ENCODE peak calls at places on chromosomes 16 and 17, in four cellular contexts. O, T, P and U are unnamed samples.
A peak's percentile ranks its signal among the peaks of the same experiment; 100 is the strongest.

GRCh38 chr16:89563639-89564392 is 3.3 kb downstream of the RPL13 start:
- DNase-seq in O (no peak), T (no peak), P (no peak), U (peak; percentile 38)

GRCh38 chr16:86249631-86250030 is 260.7 kb upstream of the FOXF1 start:
- DNase-seq in O (no peak), T (no peak), P (no peak), U (no peak)

GRCh38 chr16:49859139-49859947 is 3.4 kb upstream of the ZNF423 start:
- DNase-seq in O (peak; percentile 41), T (no peak), P (peak; percentile 80), U (peak; percentile 22)

GRCh38 chr16:78513838-78514237 is 414.4 kb downstream of the WWOX start:
- DNase-seq in O (no peak), T (no peak), P (no peak), U (no peak)

GRCh38 chr16:15613676-15614075 is 29.3 kb downstream of the MARF1 start:
- DNase-seq in O (no peak), T (no peak), P (no peak), U (no peak)

GRCh38 chr16:12011565-12011964 is 35.0 kb downstream of the SNX29 start:
- DNase-seq in O (no peak), T (no peak), P (no peak), U (no peak)

GRCh38 chr17:31269597-31269996 is 27.4 kb downstream of the OMG start:
- DNase-seq in O (no peak), T (peak; percentile 41), P (peak; percentile 3), U (no peak)

GRCh38 chr16:53433930-53434435 is 288 bp upstream of the RBL2 start:
- DNase-seq in O (no peak), T (no peak), P (peak; percentile 88), U (peak; percentile 88)

GRCh38 chr16:87160218-87160617 is 157.0 kb downstream of the C16orf95 start:
- DNase-seq in O (no peak), T (no peak), P (peak; percentile 7), U (no peak)

GRCh38 chr17:41785876-41786226 is 660 bp downstream of the JUP start:
- DNase-seq in O (no peak), T (peak; percentile 94), P (peak; percentile 79), U (no peak)

GRCh38 chr17:48593840-48594411 is 347 bp upstream of the HOXB5 start:
- DNase-seq in O (peak; percentile 84), T (peak; percentile 97), P (peak; percentile 67), U (peak; percentile 86)

GRCh38 chr16:88302666-88303065 is 80.1 kb upstream of the ZNF469 start:
- DNase-seq in O (no peak), T (no peak), P (no peak), U (no peak)
- TF ChIP-seq CTCF in O (no peak), T (no peak), P (no peak), U (no peak)

GRCh38 chr17:10875411-10875810 is 37.5 kb upstream of the PIRT start:
- DNase-seq in O (no peak), T (peak; percentile 1), P (no peak), U (peak; percentile 30)

GRCh38 chr17:10875984-10876555 is 38.2 kb upstream of the PIRT start:
- DNase-seq in O (peak; percentile 41), T (peak; percentile 46), P (peak; percentile 36), U (peak; percentile 58)

GRCh38 chr17:10881959-10882358 is 44.1 kb upstream of the PIRT start:
- DNase-seq in O (no peak), T (no peak), P (no peak), U (no peak)

GRCh38 chr17:10879110-10879509 is 41.2 kb upstream of the PIRT start:
- DNase-seq in O (no peak), T (peak; percentile 4), P (peak; percentile 8), U (peak; percentile 4)
- TF ChIP-seq CTCF in O (no peak), T (no peak), P (peak; percentile 32), U (no peak)

GRCh38 chr16:1202274-1202673 is 22.8 kb downstream of the TPSG1 start:
- DNase-seq in O (no peak), T (no peak), P (no peak), U (no peak)
- TF ChIP-seq CTCF in O (no peak), T (no peak), P (no peak), U (no peak)

GRCh38 chr17:74408262-74408661 is 23.6 kb upstream of the GPRC5C start:
- DNase-seq in O (no peak), T (peak; percentile 66), P (peak; percentile 48), U (no peak)
- TF ChIP-seq CTCF in O (no peak), T (no peak), P (no peak), U (no peak)

GRCh38 chr17:45048795-45049563 is 2.5 kb downstream of the DCAKD start:
- DNase-seq in O (no peak), T (no peak), P (no peak), U (no peak)
- TF ChIP-seq CTCF in O (peak; percentile 51), T (no peak), P (no peak), U (peak; percentile 36)

GRCh38 chr17:51487947-51488346 is 227.6 kb downstream of the UTP18 start:
- DNase-seq in O (peak; percentile 31), T (peak; percentile 11), P (no peak), U (peak; percentile 41)
- TF ChIP-seq CTCF in O (peak; percentile 68), T (peak; percentile 25), P (no peak), U (peak; percentile 25)

DNA sequence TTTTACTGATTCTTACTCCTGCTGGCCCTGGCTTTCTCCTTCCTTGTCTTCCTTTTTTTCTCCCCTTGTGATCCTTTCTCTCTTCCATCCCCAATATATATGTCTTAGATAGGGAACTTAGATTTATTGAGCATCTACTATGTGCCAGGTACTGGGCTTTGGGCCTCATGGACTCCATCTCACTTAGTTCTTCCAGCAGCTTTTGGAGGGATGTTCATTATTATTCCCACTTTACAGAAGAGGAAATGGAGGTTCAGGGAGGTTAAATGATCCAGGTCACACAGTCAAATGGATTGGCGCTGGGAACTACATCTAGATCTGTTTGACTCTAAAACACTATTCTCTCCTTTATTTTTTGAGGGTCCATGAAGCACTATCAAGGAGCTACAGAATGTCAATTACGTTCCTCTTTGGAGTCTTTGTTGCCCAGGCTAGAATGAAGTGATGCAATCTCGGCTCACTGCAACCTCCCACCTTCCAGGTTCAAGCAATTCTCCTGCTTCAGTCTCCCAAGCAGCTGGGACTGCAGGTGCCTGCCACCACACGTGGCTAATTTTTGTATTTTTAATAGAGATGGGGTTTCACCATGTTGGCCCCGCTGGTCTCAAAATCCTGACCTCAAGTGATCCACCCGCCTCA is 19.0 kb upstream of the PRKCA start:
- DNase-seq in O (no peak), T (no peak), P (no peak), U (no peak)
- TF ChIP-seq CTCF in O (no peak), T (no peak), P (no peak), U (no peak)

GRCh38 chr17:80601146-80601545 is 56.5 kb downstream of the RPTOR start:
- DNase-seq in O (no peak), T (no peak), P (no peak), U (no peak)

GRCh38 chr17:80600586-80600985 is 55.9 kb downstream of the RPTOR start:
- DNase-seq in O (no peak), T (no peak), P (no peak), U (no peak)

GRCh38 chr17:80605326-80606066 is 60.9 kb downstream of the RPTOR start:
- DNase-seq in O (no peak), T (peak; percentile 50), P (no peak), U (peak; percentile 83)

GRCh38 chr17:80603380-80603779 is 58.7 kb downstream of the RPTOR start:
- DNase-seq in O (no peak), T (no peak), P (no peak), U (no peak)

GRCh38 chr17:80604007-80604728 is 59.5 kb downstream of the RPTOR start:
- DNase-seq in O (no peak), T (no peak), P (no peak), U (no peak)
- TF ChIP-seq CTCF in O (no peak), T (no peak), P (no peak), U (no peak)